ENCODE peak calls at places on chromosomes 3 and 15, in five cellular contexts. Y is Panc1, G is frontal cortex, A is astrocyte of the hippocampus, S is heart left ventricle. T is an unnamed sample.

GRCh38 chr3:55409802-55410201 is 77.3 kb downstream of the WNT5A start:
- DNase-seq in A (no peak), S (no peak), Y (no peak), G (no peak), T (no peak)

GRCh38 chr15:42502472-42502871 is 7.0 kb downstream of the SNAP23 start:
- DNase-seq in G (no peak), A (no peak), S (no peak), Y (no peak), T (no peak)

GRCh38 chr3:124839896-124840295 is 47.3 kb downstream of the ITGB5 start:
- DNase-seq in G (no peak), S (no peak), A (no peak), Y (no peak), T (no peak)

GRCh38 chr15:52784799-52785671 is 5.1 kb downstream of the ONECUT1 start:
- DNase-seq in Y (no peak), G (no peak), S (no peak), A (no peak), T (peak; percentile 58)

GRCh38 chr3:63642488-63642887 is 10.0 kb upstream of the SNTN start:
- DNase-seq in Y (no peak), A (no peak), G (no peak), S (no peak), T (no peak)

GRCh38 chr3:130692455-130692854 is 54.2 kb downstream of the PIK3R4 start:
- DNase-seq in Y (no peak), G (no peak), A (no peak), S (no peak), T (no peak)

GRCh38 chr3:153628591-153628990 is 466.6 kb downstream of the RAP2B start:
- DNase-seq in A (no peak), G (no peak), S (no peak), Y (no peak), T (no peak)

GRCh38 chr3:71421820-71422566 is 161.5 kb downstream of the FOXP1 start:
- DNase-seq in G (no peak), S (no peak), A (no peak), Y (no peak), T (no peak)

GRCh38 chr3:118710532-118710931 is 324.1 kb downstream of the IGSF11 start:
- DNase-seq in S (no peak), G (no peak), Y (no peak), A (no peak), T (no peak)

GRCh38 chr15:87755226-87755625 is 501.3 kb downstream of the NTRK3 start:
- DNase-seq in G (no peak), A (no peak), Y (no peak), S (no peak), T (no peak)

GRCh38 chr15:83813697-83814096 is 159.8 kb downstream of the ADAMTSL3 start:
- DNase-seq in S (no peak), G (no peak), A (peak; percentile 12), Y (no peak), T (no peak)

GRCh38 chr15:56781666-56782065 is 48.4 kb upstream of the ZNF280D start:
- DNase-seq in A (no peak), Y (no peak), G (no peak), S (no peak), T (no peak)

GRCh38 chr3:140023616-140024530 is 88.9 kb downstream of the CLSTN2 start:
- DNase-seq in S (no peak), G (peak; percentile 20), A (peak; percentile 60), Y (no peak), T (no peak)

GRCh38 chr15:92920595-92921169 is 20.6 kb downstream of the CHD2 start:
- DNase-seq in G (no peak), Y (no peak), A (no peak), S (no peak), T (no peak)

GRCh38 chr15:90086868-90087268 is 15.4 kb downstream of the IDH2 start:
- DNase-seq in A (peak; percentile 35), G (peak; percentile 45), Y (no peak), S (no peak), T (no peak)

GRCh38 chr15:58077427-58077826 is 11.9 kb upstream of the ALDH1A2 start:
- DNase-seq in A (no peak), Y (no peak), G (no peak), S (no peak), T (no peak)

T was measured in ecto neural progenitor cell.